ENCODE peak calls at places on chromosomes 7 and 10, in six cellular contexts. X, P, E, N, J and U are unnamed samples. For H3K9me2, the result is how much of the 10 kb centered on the place peaks cover.

GRCh38 chr10:66928000-66928770 is 2.3 kb downstream of the LRRTM3 start:
- DNase-seq in E (peak), J (no peak), X (peak), N (peak), P (no peak), U (no peak)

GRCh38 chr7:7247658-7248057 is 65.3 kb downstream of the C1GALT1 start:
- DNase-seq in E (no peak), X (no peak), J (no peak), N (no peak), P (no peak), U (no peak)

GRCh38 chr10:114356786-114357588 is 47.3 kb downstream of the AFAP1L2 start:
- DNase-seq in P (no peak), J (no peak), X (no peak), N (no peak), E (peak), U (peak)

GRCh38 chr10:31129261-31129660 is 97.6 kb upstream of the ZNF438 start:
- DNase-seq in E (peak), N (peak), X (no peak), P (no peak), J (no peak), U (peak)

GRCh38 chr10:124185074-124185473 is 91.7 kb upstream of the CHST15 start:
- DNase-seq in J (no peak), E (no peak), X (no peak), N (no peak), P (no peak), U (no peak)

GRCh38 chr7:143375298-143376034 is 5.7 kb upstream of the ZYX start:
- DNase-seq in N (no peak), E (peak), J (no peak), P (no peak), X (no peak), U (peak)

GRCh38 chr10:50531388-50532077 is 92.2 kb downstream of the SGMS1 start:
- DNase-seq in E (no peak), X (no peak), P (no peak), N (no peak), J (no peak), U (no peak)

GRCh38 chr7:90411510-90411909 is 8.2 kb downstream of the CLDN12 start:
- DNase-seq in J (peak), P (no peak), E (peak), N (no peak), X (no peak), U (peak)

GRCh38 chr10:62011558-62011957 is 110.1 kb downstream of the ARID5B start:
- DNase-seq in N (no peak), P (no peak), J (no peak), X (no peak), E (no peak), U (peak)

GRCh38 chr10:28996947-28997551 is 291.8 kb upstream of the LYZL1 start:
- DNase-seq in E (no peak), N (no peak), P (no peak), X (no peak), J (no peak), U (peak)

GRCh38 chr10:112671743-112672142 is 224.7 kb downstream of the VTI1A start:
- DNase-seq in J (no peak), N (no peak), X (no peak), P (no peak), E (no peak), U (peak)
- H3K9me2 ChIP-seq in J (under half), N (under half), X (under half), P (under half), E (under half), U (under half)

DNA sequence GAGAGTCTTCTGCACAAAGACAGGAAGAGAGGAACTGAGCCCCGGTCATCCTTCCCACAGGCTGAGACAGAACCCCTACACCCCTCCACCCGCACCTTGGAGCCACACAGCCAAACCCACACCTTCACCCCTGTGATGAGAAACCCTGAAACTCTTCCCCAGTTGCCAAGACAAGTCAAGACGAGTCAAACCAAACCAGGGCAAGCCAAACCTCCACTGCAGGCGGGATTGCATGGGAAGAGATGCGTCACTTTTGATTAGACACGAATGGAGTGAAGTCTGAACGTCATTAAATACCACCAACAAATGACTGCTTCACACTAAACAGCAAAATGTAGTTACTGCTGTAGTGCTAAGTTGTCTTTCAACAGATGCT is 73.8 kb downstream of the PRPF18 start:
- DNase-seq in N (no peak), E (peak), P (no peak), J (no peak), X (no peak), U (no peak)
- H3K9me2 ChIP-seq in N (under half), E (under half), P (under half), J (under half), X (under half), U (under half)

GRCh38 chr7:120170384-120170783 is 102.6 kb upstream of the KCND2 start:
- DNase-seq in J (no peak), P (no peak), E (peak), N (no peak), X (no peak), U (no peak)

GRCh38 chr7:120163449-120163848 is 109.5 kb upstream of the KCND2 start:
- DNase-seq in J (no peak), N (no peak), X (no peak), P (no peak), E (no peak), U (no peak)

GRCh38 chr7:120160166-120160565 is 112.8 kb upstream of the KCND2 start:
- DNase-seq in X (no peak), N (no peak), E (no peak), P (no peak), J (no peak), U (no peak)

GRCh38 chr7:120168066-120168465 is 104.9 kb upstream of the KCND2 start:
- DNase-seq in E (peak), X (no peak), P (no peak), N (no peak), J (no peak), U (no peak)

DNA sequence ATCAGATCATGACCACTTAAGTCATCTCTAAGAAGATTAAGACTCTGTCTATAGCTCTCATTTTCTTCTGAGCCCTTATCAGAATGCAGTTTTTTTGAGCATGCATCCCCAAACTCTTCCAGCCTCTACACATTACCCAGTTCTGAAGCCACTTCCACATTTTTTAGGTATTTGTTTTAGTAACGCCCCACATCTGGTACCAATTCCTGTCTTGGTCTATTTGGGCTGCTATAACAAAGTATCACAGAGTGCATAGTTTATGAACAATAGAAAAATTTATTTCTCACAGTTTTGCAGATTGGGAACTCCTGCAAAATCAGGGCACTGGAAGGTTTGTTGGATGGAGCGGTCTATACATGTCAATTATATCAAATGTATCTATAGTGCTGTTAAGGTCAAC is 107.7 kb upstream of the KCND2 start:
- DNase-seq in X (no peak), J (no peak), P (no peak), N (no peak), E (peak), U (no peak)
- H3K9me2 ChIP-seq in X (under half), J (under half), P (under half), N (under half), E (under half), U (under half)

GRCh38 chr7:45233249-45233775 is 75.7 kb downstream of the RAMP3 start:
- DNase-seq in P (no peak), E (no peak), J (no peak), N (no peak), X (no peak), U (no peak)

GRCh38 chr7:45225560-45226335 is 68.2 kb downstream of the RAMP3 start:
- DNase-seq in E (no peak), J (no peak), X (no peak), N (no peak), P (no peak), U (no peak)

GRCh38 chr7:45230611-45231165 is 73.1 kb downstream of the RAMP3 start:
- DNase-seq in E (no peak), X (no peak), N (no peak), P (no peak), J (no peak), U (no peak)

GRCh38 chr7:45230083-45230482 is 72.5 kb downstream of the RAMP3 start:
- DNase-seq in P (no peak), N (no peak), E (no peak), J (no peak), X (no peak), U (no peak)

GRCh38 chr7:45229130-45229920 is 71.7 kb downstream of the RAMP3 start:
- DNase-seq in X (peak), N (no peak), E (no peak), P (no peak), J (no peak), U (no peak)
- H3K9me2 ChIP-seq in X (under half), N (under half), E (under half), P (under half), J (under half), U (under half)

GRCh38 chr10:37643187-37643586 is 214.2 kb downstream of the ZNF248 start:
- DNase-seq in J (no peak), P (no peak), X (no peak), N (no peak), E (no peak), U (no peak)
- H3K9me2 ChIP-seq in J (under half), P (under half), X (under half), N (under half), E (under half), U (under half)

DNA sequence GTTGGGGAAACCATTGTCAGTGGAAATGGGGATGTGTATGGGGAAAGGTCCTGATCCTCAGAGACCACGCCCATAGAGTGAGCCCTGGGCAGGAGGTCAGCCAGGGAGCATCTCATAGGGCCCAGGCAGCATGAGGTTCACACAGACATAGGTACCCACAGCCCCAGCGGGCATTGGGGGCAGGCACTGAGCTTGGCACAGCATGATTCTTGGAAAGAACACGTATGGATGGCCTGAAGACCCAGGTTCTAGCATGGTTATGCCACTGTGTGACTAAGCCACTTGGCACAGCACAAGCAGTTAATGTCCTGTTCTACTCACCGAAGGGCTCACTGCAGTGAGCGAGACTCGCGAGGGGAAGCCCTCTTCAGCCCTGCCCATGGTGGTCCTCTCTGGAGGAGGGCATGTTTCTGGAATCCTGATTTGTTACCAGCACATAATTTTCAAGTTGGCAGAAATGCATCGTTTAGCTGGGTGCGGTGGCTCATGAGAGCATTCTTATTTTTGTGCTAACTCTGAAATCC is 125.2 kb downstream of the UBE2H start:
- DNase-seq in J (no peak), X (no peak), N (no peak), P (no peak), E (no peak), U (no peak)
- H3K9me2 ChIP-seq in J (under half), X (under half), N (under half), P (under half), E (under half), U (under half)